ENCODE peak calls at places on chromosomes 6 and 20, in seven cellular contexts. One of them, this sample, is unnamed.
A peak's percentile ranks its signal among the peaks of the same experiment; 100 is the strongest.

GRCh38 chr6:72464791-72465691 is 156.8 kb upstream of the KCNQ5 start:
- DNase-seq in H9: no peak
- DNase-seq in mammary epithelial cell: peak; percentile 88
- DNase-seq in GM23248: peak; percentile 88
- DNase-seq in keratinocyte: peak; percentile 33
- DNase-seq in IMR-90: peak; percentile 83
- DNase-seq in mesenchymal stem cell: peak; percentile 2
- DNase-seq in this sample: no peak

GRCh38 chr6:44304282-44305199 is 8.6 kb downstream of the AARS2 start:
- DNase-seq in H9: peak; percentile 77
- DNase-seq in mammary epithelial cell: peak; percentile 10
- DNase-seq in GM23248: peak; percentile 57
- DNase-seq in keratinocyte: no peak
- DNase-seq in IMR-90: peak; percentile 35
- DNase-seq in mesenchymal stem cell: peak; percentile 51
- DNase-seq in this sample: no peak

GRCh38 chr6:722077-722524 is 29.2 kb upstream of the EXOC2 start:
- DNase-seq in H9: peak; percentile 63
- DNase-seq in mammary epithelial cell: peak; percentile 65
- DNase-seq in GM23248: peak; percentile 94
- DNase-seq in keratinocyte: peak; percentile 9
- DNase-seq in IMR-90: peak; percentile 90
- DNase-seq in mesenchymal stem cell: peak; percentile 91
- DNase-seq in this sample: no peak

GRCh38 chr6:106451419-106451818 is 90.9 kb downstream of the CRYBG1 start:
- DNase-seq in H9: no peak
- DNase-seq in mammary epithelial cell: peak; percentile 65
- DNase-seq in GM23248: peak; percentile 44
- DNase-seq in keratinocyte: no peak
- DNase-seq in IMR-90: no peak
- DNase-seq in mesenchymal stem cell: no peak
- DNase-seq in this sample: no peak

GRCh38 chr6:137489410-137490371 is 4.5 kb downstream of the OLIG3 start:
- DNase-seq in H9: peak; percentile 47
- DNase-seq in mammary epithelial cell: no peak
- DNase-seq in GM23248: no peak
- DNase-seq in keratinocyte: no peak
- DNase-seq in IMR-90: no peak
- DNase-seq in mesenchymal stem cell: no peak
- DNase-seq in this sample: no peak

GRCh38 chr6:129364767-129365166 is 345.2 kb downstream of the ARHGAP18 start:
- DNase-seq in H9: no peak
- DNase-seq in mammary epithelial cell: no peak
- DNase-seq in GM23248: no peak
- DNase-seq in keratinocyte: no peak
- DNase-seq in IMR-90: no peak
- DNase-seq in mesenchymal stem cell: no peak
- DNase-seq in this sample: no peak

GRCh38 chr6:86511962-86512361 is 425.4 kb upstream of the HTR1E start:
- DNase-seq in H9: no peak
- DNase-seq in mammary epithelial cell: no peak
- DNase-seq in GM23248: no peak
- DNase-seq in keratinocyte: no peak
- DNase-seq in IMR-90: no peak
- DNase-seq in mesenchymal stem cell: no peak
- DNase-seq in this sample: no peak

GRCh38 chr20:61597996-61598395 is 345.9 kb downstream of the CDH4 start:
- DNase-seq in H9: no peak
- DNase-seq in mammary epithelial cell: no peak
- DNase-seq in GM23248: no peak
- DNase-seq in keratinocyte: no peak
- DNase-seq in IMR-90: no peak
- DNase-seq in mesenchymal stem cell: no peak
- DNase-seq in this sample: no peak

GRCh38 chr20:22581437-22582385 is 2.7 kb downstream of the FOXA2 start:
- DNase-seq in H9: peak; percentile 57
- DNase-seq in mammary epithelial cell: no peak
- DNase-seq in GM23248: no peak
- DNase-seq in keratinocyte: no peak
- DNase-seq in IMR-90: no peak
- DNase-seq in mesenchymal stem cell: no peak
- DNase-seq in this sample: no peak

GRCh38 chr6:157455731-157456523 is 74.9 kb downstream of the ZDHHC14 start:
- DNase-seq in H9: no peak
- DNase-seq in mammary epithelial cell: no peak
- DNase-seq in GM23248: no peak
- DNase-seq in keratinocyte: no peak
- DNase-seq in IMR-90: no peak
- DNase-seq in mesenchymal stem cell: no peak
- DNase-seq in this sample: no peak

GRCh38 chr6:44415424-44415823 is 27.9 kb downstream of the CDC5L start:
- DNase-seq in H9: no peak
- DNase-seq in mammary epithelial cell: no peak
- DNase-seq in GM23248: no peak
- DNase-seq in keratinocyte: no peak
- DNase-seq in IMR-90: no peak
- DNase-seq in mesenchymal stem cell: no peak
- DNase-seq in this sample: no peak

GRCh38 chr6:273441-274111 is 18.7 kb upstream of the DUSP22 start:
- DNase-seq in H9: no peak
- DNase-seq in mammary epithelial cell: no peak
- DNase-seq in GM23248: no peak
- DNase-seq in keratinocyte: no peak
- DNase-seq in IMR-90: no peak
- DNase-seq in mesenchymal stem cell: no peak
- DNase-seq in this sample: no peak

GRCh38 chr20:36098364-36098763 is 56.2 kb upstream of the EPB41L1 start:
- DNase-seq in H9: no peak
- DNase-seq in mammary epithelial cell: peak; percentile 42
- DNase-seq in GM23248: peak; percentile 75
- DNase-seq in keratinocyte: no peak
- DNase-seq in IMR-90: peak; percentile 40
- DNase-seq in mesenchymal stem cell: no peak
- DNase-seq in this sample: peak; percentile 67

GRCh38 chr6:99993533-99994251 is at the start of gene MCHR2:
- DNase-seq in H9: peak; percentile 45
- DNase-seq in mammary epithelial cell: no peak
- DNase-seq in GM23248: peak; percentile 39
- DNase-seq in keratinocyte: no peak
- DNase-seq in IMR-90: no peak
- DNase-seq in mesenchymal stem cell: no peak
- DNase-seq in this sample: no peak

GRCh38 chr20:15220778-15221565 is 883.6 kb upstream of the FLRT3 start:
- DNase-seq in H9: no peak
- DNase-seq in mammary epithelial cell: peak; percentile 71
- DNase-seq in GM23248: peak; percentile 50
- DNase-seq in keratinocyte: peak; percentile 32
- DNase-seq in IMR-90: no peak
- DNase-seq in mesenchymal stem cell: peak; percentile 14
- DNase-seq in this sample: no peak

GRCh38 chr6:81816387-81816786 is 63.9 kb upstream of the TENT5A start:
- DNase-seq in H9: no peak
- DNase-seq in mammary epithelial cell: no peak
- DNase-seq in GM23248: no peak
- DNase-seq in keratinocyte: no peak
- DNase-seq in IMR-90: no peak
- DNase-seq in mesenchymal stem cell: peak; percentile 6
- DNase-seq in this sample: no peak

GRCh38 chr6:108203189-108204119 is 37.6 kb downstream of the NR2E1 start:
- DNase-seq in H9: no peak
- DNase-seq in mammary epithelial cell: no peak
- DNase-seq in GM23248: no peak
- DNase-seq in keratinocyte: no peak
- DNase-seq in IMR-90: no peak
- DNase-seq in mesenchymal stem cell: no peak
- DNase-seq in this sample: peak; percentile 45

GRCh38 chr6:166715065-166715464 is 88.0 kb upstream of the RPS6KA2 start:
- DNase-seq in H9: peak; percentile 47
- DNase-seq in mammary epithelial cell: no peak
- DNase-seq in GM23248: no peak
- DNase-seq in keratinocyte: no peak
- DNase-seq in IMR-90: no peak
- DNase-seq in mesenchymal stem cell: no peak
- DNase-seq in this sample: no peak

GRCh38 chr6:548517-548916 is 108.4 kb downstream of the HUS1B start:
- DNase-seq in H9: no peak
- DNase-seq in mammary epithelial cell: no peak
- DNase-seq in GM23248: no peak
- DNase-seq in keratinocyte: no peak
- DNase-seq in IMR-90: no peak
- DNase-seq in mesenchymal stem cell: no peak
- DNase-seq in this sample: no peak

DNA sequence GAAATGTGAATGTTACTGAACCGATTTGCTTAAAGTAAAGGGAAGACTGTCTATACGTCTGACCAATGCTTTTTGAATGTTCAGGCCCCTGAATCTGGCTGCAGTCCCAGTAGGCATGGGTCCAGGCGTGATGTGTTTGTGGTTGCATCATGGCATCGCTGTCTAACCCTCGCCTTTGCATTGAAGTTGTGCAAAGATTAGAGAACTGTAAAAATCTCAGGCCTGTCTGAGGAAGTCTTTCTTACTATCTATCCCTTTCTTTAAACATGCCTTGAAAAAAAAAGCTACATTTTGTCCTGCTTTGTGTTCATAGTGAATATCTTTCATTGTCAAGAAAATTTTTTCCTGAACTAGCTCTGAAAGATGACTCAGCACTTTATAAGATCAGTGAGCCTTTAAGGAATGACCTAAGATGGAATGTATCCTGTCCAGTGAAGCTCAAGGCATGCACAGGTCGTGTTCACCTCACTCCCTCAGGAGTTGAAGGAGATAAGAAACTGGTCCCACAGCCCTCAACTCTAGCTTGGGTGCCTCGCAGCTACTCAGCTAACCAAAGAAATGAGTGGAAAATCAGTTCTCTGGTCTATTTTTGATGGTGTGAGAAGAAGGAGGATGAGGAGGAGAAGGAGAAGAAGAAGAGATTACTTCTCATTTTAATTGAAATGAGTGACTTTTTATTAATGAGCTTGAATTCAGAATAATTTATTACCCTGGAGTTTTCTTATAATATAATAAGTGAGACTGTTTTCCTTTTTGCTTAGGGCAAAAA is 48.6 kb downstream of the TPD52L1 start:
- DNase-seq in H9: no peak
- DNase-seq in mammary epithelial cell: peak; percentile 89
- DNase-seq in GM23248: peak; percentile 79
- DNase-seq in keratinocyte: peak; percentile 36
- DNase-seq in IMR-90: peak; percentile 94
- DNase-seq in mesenchymal stem cell: peak; percentile 90
- DNase-seq in this sample: no peak
- H3K9ac ChIP-seq in H9: no peak overlapping the region
- H3K9ac ChIP-seq in mammary epithelial cell: no peak overlapping the region
- H3K9ac ChIP-seq in GM23248: peak overlapping the region; percentile 32
- H3K9ac ChIP-seq in keratinocyte: peak overlapping the region; percentile 36
- H3K9ac ChIP-seq in IMR-90: peak overlapping the region; percentile 28
- H3K9ac ChIP-seq in mesenchymal stem cell: peak overlapping the region; percentile 3
- H3K9ac ChIP-seq in this sample: no peak overlapping the region

GRCh38 chr20:57627339-57627738 is 7.1 kb upstream of the ZBP1 start:
- DNase-seq in H9: no peak
- DNase-seq in mammary epithelial cell: no peak
- DNase-seq in GM23248: no peak
- DNase-seq in keratinocyte: no peak
- DNase-seq in IMR-90: no peak
- DNase-seq in mesenchymal stem cell: no peak
- DNase-seq in this sample: no peak

GRCh38 chr20:57625181-57625958 is 5.1 kb upstream of the ZBP1 start:
- DNase-seq in H9: no peak
- DNase-seq in mammary epithelial cell: no peak
- DNase-seq in GM23248: no peak
- DNase-seq in keratinocyte: no peak
- DNase-seq in IMR-90: no peak
- DNase-seq in mesenchymal stem cell: no peak
- DNase-seq in this sample: no peak

GRCh38 chr20:57629976-57630525 is 9.8 kb upstream of the ZBP1 start:
- DNase-seq in H9: no peak
- DNase-seq in mammary epithelial cell: no peak
- DNase-seq in GM23248: no peak
- DNase-seq in keratinocyte: no peak
- DNase-seq in IMR-90: no peak
- DNase-seq in mesenchymal stem cell: no peak
- DNase-seq in this sample: no peak

GRCh38 chr20:57625978-57626377 is 5.8 kb upstream of the ZBP1 start:
- DNase-seq in H9: no peak
- DNase-seq in mammary epithelial cell: no peak
- DNase-seq in GM23248: no peak
- DNase-seq in keratinocyte: no peak
- DNase-seq in IMR-90: no peak
- DNase-seq in mesenchymal stem cell: no peak
- DNase-seq in this sample: no peak

GRCh38 chr20:57627972-57628650 is 7.9 kb upstream of the ZBP1 start:
- DNase-seq in H9: no peak
- DNase-seq in mammary epithelial cell: no peak
- DNase-seq in GM23248: peak; percentile 69
- DNase-seq in keratinocyte: no peak
- DNase-seq in IMR-90: peak; percentile 41
- DNase-seq in mesenchymal stem cell: no peak
- DNase-seq in this sample: no peak
- H3K4me2 ChIP-seq in H9: no peak overlapping the region
- H3K4me2 ChIP-seq in mammary epithelial cell: no peak overlapping the region
- H3K4me2 ChIP-seq in GM23248: peak overlapping the region; percentile 72
- H3K4me2 ChIP-seq in keratinocyte: no peak overlapping the region
- H3K4me2 ChIP-seq in IMR-90: peak overlapping the region; percentile 45
- H3K4me2 ChIP-seq in mesenchymal stem cell: no peak overlapping the region
- H3K4me2 ChIP-seq in this sample: no peak overlapping the region

DNA sequence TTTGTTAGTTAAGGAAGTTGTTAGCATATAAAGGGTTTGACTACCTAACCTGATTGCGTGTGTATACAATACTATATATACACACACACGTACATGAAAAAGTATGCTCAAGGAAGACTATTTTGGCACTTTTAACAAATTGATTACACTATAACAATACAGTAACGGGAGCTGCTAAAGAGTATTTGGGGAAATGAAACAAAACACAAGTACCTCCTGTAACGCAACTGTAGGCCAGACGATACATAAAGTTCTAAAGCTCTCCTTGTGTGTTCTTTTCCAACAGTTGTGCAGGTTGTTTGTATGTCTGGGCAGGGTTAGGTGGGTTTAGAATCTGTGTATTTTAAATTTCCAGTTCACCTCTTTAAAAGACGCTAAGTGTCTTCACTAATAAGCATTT is 98.7 kb downstream of the PLEKHG1 start:
- DNase-seq in H9: no peak
- DNase-seq in mammary epithelial cell: no peak
- DNase-seq in GM23248: no peak
- DNase-seq in keratinocyte: no peak
- DNase-seq in IMR-90: no peak
- DNase-seq in mesenchymal stem cell: no peak
- DNase-seq in this sample: no peak
- H3K9ac ChIP-seq in H9: no peak overlapping the region
- H3K9ac ChIP-seq in mammary epithelial cell: no peak overlapping the region
- H3K9ac ChIP-seq in GM23248: no peak overlapping the region
- H3K9ac ChIP-seq in keratinocyte: no peak overlapping the region
- H3K9ac ChIP-seq in IMR-90: no peak overlapping the region
- H3K9ac ChIP-seq in mesenchymal stem cell: no peak overlapping the region
- H3K9ac ChIP-seq in this sample: no peak overlapping the region

DNA sequence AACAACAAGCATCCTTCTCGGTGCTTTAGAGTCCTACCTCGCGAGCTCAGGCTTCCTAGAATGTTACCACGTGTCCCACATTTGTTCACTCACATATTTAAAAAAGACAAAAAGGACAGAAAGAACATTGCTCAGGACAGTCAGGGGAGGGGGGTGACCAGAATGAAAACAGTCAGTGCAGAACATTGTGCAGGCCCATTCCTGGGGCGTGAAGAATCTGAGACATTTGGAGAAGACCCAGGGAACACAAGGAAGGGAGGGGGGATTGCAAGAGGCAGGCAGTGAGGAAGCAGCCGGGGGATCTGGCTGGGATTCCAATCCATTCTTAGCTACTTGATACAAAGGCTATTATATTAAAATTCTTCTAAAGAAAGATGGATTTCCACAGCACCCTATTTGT is 270.4 kb upstream of the CITED2 start:
- DNase-seq in H9: no peak
- DNase-seq in mammary epithelial cell: no peak
- DNase-seq in GM23248: peak; percentile 29
- DNase-seq in keratinocyte: no peak
- DNase-seq in IMR-90: peak; percentile 30
- DNase-seq in mesenchymal stem cell: peak; percentile 29
- DNase-seq in this sample: no peak
- H3K4me2 ChIP-seq in H9: no peak overlapping the region
- H3K4me2 ChIP-seq in mammary epithelial cell: no peak overlapping the region
- H3K4me2 ChIP-seq in GM23248: peak overlapping the region; percentile 32
- H3K4me2 ChIP-seq in keratinocyte: no peak overlapping the region
- H3K4me2 ChIP-seq in IMR-90: peak overlapping the region; percentile 6
- H3K4me2 ChIP-seq in mesenchymal stem cell: no peak overlapping the region
- H3K4me2 ChIP-seq in this sample: no peak overlapping the region